ENCODE peak calls at places on chromosomes 6 and 20, in six cellular contexts. D, T, I, E, Z and U are unnamed samples.

GRCh38 chr6:97032950-97033349 is 108.4 kb downstream of the KLHL32 start:
- DNase-seq in E (no peak), T (peak; percentile 22), D (no peak), Z (no peak), I (no peak), U (no peak)

GRCh38 chr6:107318100-107318736 is 141.1 kb downstream of the PDSS2 start:
- DNase-seq in I (no peak), T (peak; percentile 44), D (peak; percentile 73), E (no peak), Z (no peak), U (no peak)

GRCh38 chr6:146857960-146858308 is 259.2 kb downstream of the ADGB start:
- DNase-seq in E (no peak), Z (no peak), I (no peak), D (no peak), T (no peak), U (no peak)

GRCh38 chr20:31706607-31707257 is 15.9 kb downstream of the BCL2L1 start:
- DNase-seq in T (no peak), E (no peak), I (no peak), D (no peak), Z (no peak), U (no peak)

GRCh38 chr20:63191400-63191799 is 24.5 kb downstream of the YTHDF1 start:
- DNase-seq in E (peak; percentile 88), Z (no peak), D (peak; percentile 53), I (no peak), T (peak; percentile 93), U (no peak)

GRCh38 chr6:129853996-129854711 is 7.0 kb downstream of the TMEM244 start:
- DNase-seq in E (no peak), D (peak; percentile 85), Z (no peak), I (no peak), T (peak; percentile 10), U (no peak)

GRCh38 chr20:1907586-1907985 is 12.4 kb downstream of the SIRPA start:
- DNase-seq in Z (no peak), I (no peak), E (no peak), T (no peak), D (peak; percentile 17), U (no peak)

GRCh38 chr6:108180776-108181175 is 15.0 kb downstream of the NR2E1 start:
- DNase-seq in T (no peak), E (no peak), I (no peak), D (no peak), Z (no peak), U (no peak)

GRCh38 chr6:157644043-157644810 is 178.8 kb upstream of the SNX9 start:
- DNase-seq in I (no peak), Z (no peak), T (no peak), D (peak; percentile 34), E (no peak), U (no peak)

GRCh38 chr6:134527108-134527787 is 209.3 kb upstream of the SGK1 start:
- DNase-seq in D (no peak), Z (no peak), E (no peak), I (no peak), T (no peak), U (no peak)

GRCh38 chr6:56555438-56555872 is 87.2 kb downstream of the DST start:
- DNase-seq in D (no peak), I (no peak), Z (peak; percentile 3), E (no peak), T (peak; percentile 27), U (no peak)

GRCh38 chr20:846894-847278 is 13.4 kb downstream of the FAM110A start:
- DNase-seq in I (peak; percentile 20), T (no peak), E (no peak), D (no peak), Z (no peak), U (peak; percentile 33)

GRCh38 chr20:1757606-1758507 is 100.3 kb upstream of the SIRPG start:
- DNase-seq in T (no peak), D (no peak), I (no peak), E (no peak), Z (no peak), U (no peak)